ENCODE peak calls at places on chromosomes 3 and 15, in five cellular contexts. F, C, R, S and W are unnamed samples. For H3K36me3, the result is how much of the 10 kb centered on the place peaks cover.

GRCh38 chr3:123864706-123865105 is 19.4 kb downstream of the MYLK start:
- DNase-seq in S (no peak), F (no peak), C (no peak), R (no peak), W (no peak)

GRCh38 chr15:75639191-75639708 is 774 bp downstream of the IMP3 start:
- DNase-seq in C (no peak), S (peak), F (peak), R (peak), W (peak)

GRCh38 chr3:27720899-27721716 is 1.0 kb downstream of the EOMES start:
- DNase-seq in S (no peak), R (peak), F (no peak), C (peak), W (peak)

GRCh38 chr15:87167055-87167454 is 1087.4 kb downstream of the AGBL1 start:
- DNase-seq in S (no peak), C (no peak), F (no peak), R (peak), W (no peak)

GRCh38 chr3:160379628-160380214 is 19.3 kb downstream of the IFT80 start:
- DNase-seq in R (no peak), F (no peak), S (no peak), C (no peak), W (no peak)

GRCh38 chr3:194572131-194572789 is 61.0 kb downstream of the TMEM44 start:
- DNase-seq in C (peak), S (no peak), R (peak), F (peak), W (no peak)

GRCh38 chr3:64530434-64531049 is 157.3 kb downstream of the ADAMTS9 start:
- DNase-seq in F (peak), R (peak), S (peak), C (no peak), W (peak)

GRCh38 chr3:45943207-45943846 is at the start of gene CXCR6:
- DNase-seq in S (no peak), F (no peak), R (peak), C (no peak), W (no peak)

GRCh38 chr3:58116161-58116955 is 94.4 kb downstream of the DNASE1L3 start:
- DNase-seq in R (no peak), C (no peak), S (no peak), F (peak), W (no peak)

GRCh38 chr3:175457301-175457700 is 598.2 kb downstream of the NAALADL2 start:
- DNase-seq in C (no peak), S (no peak), F (no peak), R (no peak), W (no peak)

GRCh38 chr3:141625506-141625905 is 112.6 kb upstream of the RNF7 start:
- DNase-seq in S (no peak), R (peak), C (peak), F (no peak), W (no peak)

GRCh38 chr15:81118361-81118760 is 15.7 kb upstream of the CFAP161 start:
- DNase-seq in C (no peak), R (peak), S (no peak), F (no peak), W (peak)

GRCh38 chr3:158701666-158702065 is 29.2 kb upstream of the LXN start:
- DNase-seq in F (peak), R (peak), C (no peak), S (no peak), W (no peak)

GRCh38 chr15:56076651-56077050 is 83.2 kb upstream of the NEDD4 start:
- DNase-seq in F (no peak), S (no peak), R (no peak), C (no peak), W (no peak)

GRCh38 chr15:78050851-78051250 is 26.7 kb downstream of the TBC1D2B start:
- DNase-seq in R (no peak), C (no peak), S (no peak), F (peak), W (no peak)

GRCh38 chr3:160673188-160673587 is 3.8 kb upstream of the ARL14 start:
- DNase-seq in F (no peak), C (no peak), R (no peak), S (no peak), W (no peak)

GRCh38 chr3:41267975-41268640 is 68.8 kb downstream of the CTNNB1 start:
- DNase-seq in R (peak), C (peak), S (no peak), F (peak), W (no peak)

GRCh38 chr15:101615986-101616848 is 36.0 kb downstream of the TM2D3 start:
- DNase-seq in R (peak), S (peak), C (peak), F (peak), W (peak)

GRCh38 chr3:123712077-123712860 is 127.4 kb upstream of the HACD2 start:
- DNase-seq in F (no peak), C (no peak), S (no peak), R (no peak), W (peak)

GRCh38 chr15:57922780-57923179 is 142.7 kb downstream of the ALDH1A2 start:
- DNase-seq in S (peak), R (peak), F (peak), C (no peak), W (no peak)

GRCh38 chr3:14431556-14431927 is 29.1 kb downstream of the SLC6A6 start:
- DNase-seq in S (no peak), R (no peak), C (no peak), F (no peak), W (peak)

GRCh38 chr15:42707873-42708544 is 28.9 kb downstream of the CDAN1 start:
- DNase-seq in S (no peak), C (no peak), F (peak), R (peak), W (no peak)

GRCh38 chr15:57442371-57442770 is 66.1 kb downstream of the CGNL1 start:
- DNase-seq in F (no peak), S (no peak), R (no peak), C (no peak), W (no peak)

GRCh38 chr15:88615303-88616107 is 5.6 kb upstream of the AEN start:
- DNase-seq in F (no peak), C (no peak), S (no peak), R (no peak), W (peak)

GRCh38 chr15:86077070-86077469 is 2.6 kb upstream of the AGBL1 start:
- DNase-seq in R (no peak), F (no peak), S (no peak), C (no peak), W (peak)

GRCh38 chr3:170599995-170600624 is 14.2 kb upstream of the SLC7A14 start:
- DNase-seq in S (no peak), R (no peak), C (no peak), F (no peak), W (no peak)

GRCh38 chr15:48897144-48897814 is 19.3 kb downstream of the EID1 start:
- DNase-seq in R (no peak), S (no peak), C (peak), F (no peak), W (no peak)

GRCh38 chr3:34024447-34025240 is 226.2 kb downstream of the PDCD6IP start:
- DNase-seq in F (no peak), R (no peak), S (no peak), C (no peak), W (no peak)

GRCh38 chr15:69413822-69414701 is at the start of gene KIF23:
- DNase-seq in S (peak), R (peak), F (peak), C (peak), W (peak)

GRCh38 chr15:69412701-69413100 is 1.4 kb upstream of the KIF23 start:
- DNase-seq in R (no peak), C (no peak), S (no peak), F (no peak), W (no peak)

GRCh38 chr15:69417581-69417980 is 3.4 kb downstream of the KIF23 start:
- DNase-seq in F (no peak), C (no peak), S (no peak), R (no peak), W (no peak)

GRCh38 chr15:69414702-69415161 is 583 bp downstream of the KIF23 start:
- DNase-seq in C (peak), F (peak), R (peak), S (no peak), W (peak)

DNA sequence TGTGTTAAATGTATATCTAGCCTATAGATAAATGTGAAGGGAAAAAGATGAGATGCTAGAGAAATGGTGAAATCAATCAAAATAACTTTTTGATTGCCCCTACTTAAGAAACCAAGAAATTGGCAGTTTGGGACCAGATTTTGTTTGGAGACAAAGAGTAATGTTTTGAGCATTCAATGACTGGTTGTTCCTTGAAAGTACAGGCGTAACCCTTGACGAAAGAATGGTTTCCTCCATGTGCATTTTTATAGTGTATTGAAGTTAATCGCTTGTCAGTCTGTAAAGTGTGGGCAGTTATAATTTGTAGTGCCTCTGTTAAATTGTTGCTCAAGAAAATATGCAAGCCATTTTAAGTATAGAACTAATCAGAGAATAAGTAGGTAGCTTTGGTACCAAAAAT is 1.2 kb downstream of the KIF23 start:
- DNase-seq in S (no peak), R (no peak), F (peak), C (no peak), W (no peak)
- H3K4me3 ChIP-seq in S (no peak), R (no peak), F (peak), C (peak), W (peak)

GRCh38 chr3:134352031-134352671 is 22.1 kb downstream of the AMOTL2 start:
- DNase-seq in C (peak), F (no peak), S (peak), R (peak), W (no peak)
- H3K36me3 ChIP-seq in C (under half), F (under half), S (under half), R (under half), W (under half)

GRCh38 chr3:107598926-107599754 is 76.4 kb downstream of the BBX start:
- DNase-seq in S (peak), C (no peak), R (peak), F (peak), W (peak)
- H3K4me3 ChIP-seq in S (peak), C (peak), R (peak), F (peak), W (no peak)

GRCh38 chr3:99365396-99365795 is 273.0 kb upstream of the COL8A1 start:
- DNase-seq in S (no peak), C (no peak), R (no peak), F (no peak), W (no peak)

GRCh38 chr3:99365979-99366378 is 272.4 kb upstream of the COL8A1 start:
- DNase-seq in F (peak), S (no peak), R (no peak), C (peak), W (no peak)

GRCh38 chr3:99366663-99367429 is 271.5 kb upstream of the COL8A1 start:
- DNase-seq in C (no peak), F (peak), S (no peak), R (peak), W (peak)
- H3K36me3 ChIP-seq in C (under half), F (under half), S (under half), R (under half), W (under half)

GRCh38 chr15:65533057-65533752 is 2.9 kb downstream of the HACD3 start:
- DNase-seq in C (peak), F (no peak), R (peak), S (no peak), W (no peak)
- H3K4me3 ChIP-seq in C (no peak), F (no peak), R (no peak), S (no peak), W (no peak)

DNA sequence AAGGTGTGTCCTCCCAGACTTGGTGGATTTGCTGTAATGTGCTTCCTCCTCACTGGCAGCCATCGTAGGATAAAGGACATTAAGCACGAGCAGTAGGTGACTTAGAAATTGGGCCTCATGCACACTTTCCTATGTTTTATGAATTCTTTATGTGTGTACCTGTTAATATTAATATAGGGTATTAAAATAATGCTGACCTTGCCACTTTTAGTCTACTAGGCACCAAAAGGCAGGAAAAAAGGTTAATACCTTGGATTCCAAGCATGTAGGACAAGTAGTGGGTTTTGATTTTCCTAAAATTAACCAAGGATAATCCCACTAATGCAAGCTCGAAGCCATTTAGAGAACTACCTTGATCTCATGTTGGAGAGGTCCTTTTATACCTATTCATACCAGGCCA is 55.9 kb downstream of the ADAMTSL3 start:
- DNase-seq in R (no peak), S (no peak), C (no peak), F (no peak), W (no peak)
- H3K36me3 ChIP-seq in R (under half), S (under half), C (under half), F (under half), W (under half)

GRCh38 chr3:30161370-30161769 is 445.0 kb upstream of the TGFBR2 start:
- DNase-seq in R (peak), F (peak), S (peak), C (no peak), W (no peak)
- H3K4me3 ChIP-seq in R (no peak), F (no peak), S (no peak), C (no peak), W (no peak)

GRCh38 chr3:155919728-155920127 is 49.3 kb downstream of the GMPS start:
- DNase-seq in F (no peak), S (no peak), R (peak), C (no peak), W (no peak)
- H3K36me3 ChIP-seq in F (under half), S (under half), R (under half), C (half or more), W (under half)

GRCh38 chr15:37103475-37104071 is 3.2 kb upstream of the MEIS2 start:
- DNase-seq in C (no peak), R (no peak), S (no peak), F (no peak), W (no peak)
- H3K4me3 ChIP-seq in C (no peak), R (no peak), S (peak), F (no peak), W (no peak)